ENCODE peak calls at places on chromosomes 11 and 22, in eight cellular contexts. U is HCT116, C is pancreas, A is A549, T is neural progenitor cell, J is fibroblast of lung, O is heart left ventricle, F is upper lobe of right lung. G is an unnamed sample. For H3K4me1, the result is how much of the 10 kb centered on the place peaks cover.

GRCh38 chr22:23922921-23923320 is 28.7 kb downstream of the MIF start:
- DNase-seq in O (no peak), F (no peak), J (no peak), C (no peak), U (no peak), T (no peak), A (no peak), G (no peak)

GRCh38 chr22:47249370-47249928 is 487.0 kb downstream of the TBC1D22A start:
- DNase-seq in C (no peak), J (no peak), F (no peak), O (no peak), T (no peak), U (no peak), A (no peak), G (no peak)

GRCh38 chr22:41908409-41909289 is 6.2 kb downstream of the SHISA8 start:
- DNase-seq in C (no peak), J (no peak), F (no peak), U (no peak), T (peak), A (no peak), O (no peak), G (no peak)

GRCh38 chr22:37627545-37627944 is 11.9 kb upstream of the SH3BP1 start:
- DNase-seq in F (no peak), U (no peak), T (no peak), O (no peak), A (no peak), J (no peak), C (no peak), G (no peak)

GRCh38 chr11:64060861-64061444 is 25.2 kb downstream of the FLRT1 start:
- DNase-seq in A (peak), T (peak), J (peak), O (peak), U (no peak), C (no peak), F (peak), G (peak)

GRCh38 chr11:102177974-102178631 is 67.9 kb downstream of the YAP1 start:
- DNase-seq in F (no peak), U (peak), C (no peak), T (no peak), A (peak), O (no peak), J (peak), G (no peak)

GRCh38 chr22:40525250-40525884 is 111.2 kb downstream of the MRTFA start:
- DNase-seq in C (peak), U (no peak), J (no peak), F (peak), A (no peak), O (peak), T (peak), G (peak)

GRCh38 chr11:2766166-2766565 is 66.4 kb upstream of the KCNQ1OT1 start:
- DNase-seq in C (no peak), A (no peak), O (no peak), F (no peak), T (no peak), J (no peak), U (no peak), G (no peak)

GRCh38 chr11:115659061-115659963 is 155.1 kb upstream of the CADM1 start:
- DNase-seq in T (peak), J (peak), O (peak), C (peak), F (peak), U (no peak), A (no peak), G (peak)

GRCh38 chr22:36379593-36380361 is 8.0 kb downstream of the MYH9 start:
- DNase-seq in F (no peak), T (no peak), U (no peak), C (no peak), A (no peak), O (no peak), J (peak), G (no peak)

GRCh38 chr22:50167689-50168489 is 2.6 kb upstream of the PANX2 start:
- DNase-seq in U (no peak), C (no peak), A (no peak), T (no peak), F (no peak), J (no peak), O (no peak), G (no peak)

GRCh38 chr11:105861225-105861624 is 160.8 kb downstream of the MSANTD4 start:
- DNase-seq in J (no peak), F (no peak), A (no peak), C (no peak), U (no peak), T (no peak), O (no peak), G (no peak)

GRCh38 chr11:44258839-44259420 is 51.0 kb downstream of the ALX4 start:
- DNase-seq in T (no peak), U (no peak), J (no peak), F (no peak), O (no peak), C (no peak), A (no peak), G (no peak)

GRCh38 chr11:13329670-13330401 is 52.2 kb downstream of the BMAL1 start:
- DNase-seq in T (no peak), J (peak), C (no peak), U (no peak), O (no peak), F (no peak), A (peak), G (peak)

GRCh38 chr11:115672999-115673411 is 168.8 kb upstream of the CADM1 start:
- DNase-seq in J (peak), C (no peak), F (no peak), T (no peak), O (peak), A (no peak), U (no peak), G (peak)

GRCh38 chr11:69397732-69398131 is 83.7 kb upstream of the LINC01488 start:
- DNase-seq in C (no peak), J (peak), T (no peak), A (no peak), O (no peak), U (no peak), F (no peak), G (no peak)
- H3K4me1 ChIP-seq in C (under half), J (under half), T (under half), A (under half), O (under half), U (under half), F (under half), G (under half)

GRCh38 chr11:62548545-62549335 is 2.1 kb upstream of the AHNAK start:
- DNase-seq in T (no peak), C (peak), A (peak), F (no peak), J (peak), U (no peak), O (peak), G (peak)
- H3K4me3 ChIP-seq in T (no peak), C (no peak), A (no peak), F (no peak), J (no peak), U (no peak), O (no peak), G (no peak)

GRCh38 chr11:95919514-95919913 is 4.4 kb downstream of the MTMR2 start:
- DNase-seq in C (no peak), A (no peak), F (no peak), T (no peak), J (no peak), U (no peak), O (no peak), G (no peak)

GRCh38 chr11:95918720-95919119 is 5.2 kb downstream of the MTMR2 start:
- DNase-seq in O (no peak), T (no peak), C (no peak), U (no peak), J (no peak), F (no peak), A (no peak), G (no peak)

GRCh38 chr11:95917188-95918036 is 6.5 kb downstream of the MTMR2 start:
- DNase-seq in C (no peak), O (no peak), F (no peak), T (no peak), A (no peak), U (no peak), J (peak), G (no peak)

GRCh38 chr11:95916049-95916448 is 7.9 kb downstream of the MTMR2 start:
- DNase-seq in U (no peak), A (no peak), F (no peak), T (no peak), C (no peak), J (no peak), O (no peak), G (no peak)

DNA sequence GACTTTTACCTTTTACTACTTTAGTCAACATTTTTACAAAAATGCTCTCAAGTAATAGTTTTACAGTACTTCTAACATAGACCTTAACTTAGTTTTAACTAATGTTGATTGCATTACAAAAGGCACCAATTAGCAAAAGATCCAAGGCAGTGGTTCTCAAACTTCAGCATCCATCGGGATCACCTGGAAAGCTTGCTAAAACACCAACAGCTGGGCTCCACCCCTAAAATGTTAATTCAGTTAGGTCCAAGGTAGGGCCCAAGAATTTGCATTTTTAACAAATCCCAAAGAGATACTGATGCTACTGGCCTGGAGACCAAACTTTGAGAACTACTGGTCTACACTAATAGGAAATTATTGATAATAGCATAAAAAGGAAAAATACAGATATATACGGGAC is 5.9 kb downstream of the MTMR2 start:
- DNase-seq in O (no peak), J (no peak), U (no peak), F (no peak), A (no peak), T (no peak), C (no peak), G (no peak)
- H3K27ac ChIP-seq in O (peak), J (no peak), U (no peak), F (no peak), A (no peak), T (no peak), C (no peak), G (peak)

GRCh38 chr11:128294685-128295079 is 292.7 kb downstream of the ETS1 start:
- DNase-seq in J (peak), U (no peak), C (no peak), A (no peak), T (no peak), O (no peak), F (no peak), G (no peak)
- H3K4me1 ChIP-seq in J (under half), U (under half), C (under half), A (under half), T (under half), O (half or more), F (under half), G (half or more)

G was measured in heart right ventricle.